ENCODE peak calls at places on chromosomes 13 and 19, in ten cellular contexts. One of them, this sample, is unnamed.

GRCh38 chr19:45179848-45180370 is 1.3 kb downstream of the BLOC1S3 start:
- DNase-seq in dorsolateral prefrontal cortex: no peak
- DNase-seq in T-helper 9 cell: no peak
- DNase-seq in HL-60: no peak
- DNase-seq in stimulated activated CD8-positive, alpha-beta memory T cell treated with anti-CD3 and anti-CD28 coated beads, Interleukin-15, amount 100 ng/mL, for 24 hours: no peak
- DNase-seq in NAMALWA: no peak
- DNase-seq in mammary epithelial cell: no peak
- DNase-seq in cardiac fibroblast: no peak
- DNase-seq in NCI-H1417: peak
- DNase-seq in HS-5: no peak
- DNase-seq in this sample: no peak

GRCh38 chr13:36766295-36766694 is 52.7 kb upstream of the RFXAP start:
- DNase-seq in dorsolateral prefrontal cortex: no peak
- DNase-seq in T-helper 9 cell: no peak
- DNase-seq in HL-60: no peak
- DNase-seq in stimulated activated CD8-positive, alpha-beta memory T cell treated with anti-CD3 and anti-CD28 coated beads, Interleukin-15, amount 100 ng/mL, for 24 hours: no peak
- DNase-seq in NAMALWA: no peak
- DNase-seq in mammary epithelial cell: peak
- DNase-seq in cardiac fibroblast: peak
- DNase-seq in NCI-H1417: no peak
- DNase-seq in HS-5: peak
- DNase-seq in this sample: no peak

GRCh38 chr19:35116085-35116801 is 620 bp downstream of the FXYD3 start:
- DNase-seq in dorsolateral prefrontal cortex: no peak
- DNase-seq in T-helper 9 cell: no peak
- DNase-seq in HL-60: no peak
- DNase-seq in stimulated activated CD8-positive, alpha-beta memory T cell treated with anti-CD3 and anti-CD28 coated beads, Interleukin-15, amount 100 ng/mL, for 24 hours: no peak
- DNase-seq in NAMALWA: no peak
- DNase-seq in mammary epithelial cell: peak
- DNase-seq in cardiac fibroblast: no peak
- DNase-seq in NCI-H1417: peak
- DNase-seq in HS-5: no peak
- DNase-seq in this sample: no peak

GRCh38 chr19:2675892-2676291 is 26.6 kb downstream of the GNG7 start:
- DNase-seq in dorsolateral prefrontal cortex: peak
- DNase-seq in T-helper 9 cell: no peak
- DNase-seq in HL-60: no peak
- DNase-seq in stimulated activated CD8-positive, alpha-beta memory T cell treated with anti-CD3 and anti-CD28 coated beads, Interleukin-15, amount 100 ng/mL, for 24 hours: no peak
- DNase-seq in NAMALWA: no peak
- DNase-seq in mammary epithelial cell: no peak
- DNase-seq in cardiac fibroblast: no peak
- DNase-seq in NCI-H1417: no peak
- DNase-seq in HS-5: no peak
- DNase-seq in this sample: no peak

GRCh38 chr19:7833225-7834156 is 3.5 kb downstream of the EVI5L start:
- DNase-seq in dorsolateral prefrontal cortex: no peak
- DNase-seq in T-helper 9 cell: no peak
- DNase-seq in HL-60: no peak
- DNase-seq in stimulated activated CD8-positive, alpha-beta memory T cell treated with anti-CD3 and anti-CD28 coated beads, Interleukin-15, amount 100 ng/mL, for 24 hours: no peak
- DNase-seq in NAMALWA: no peak
- DNase-seq in mammary epithelial cell: peak
- DNase-seq in cardiac fibroblast: peak
- DNase-seq in NCI-H1417: no peak
- DNase-seq in HS-5: peak
- DNase-seq in this sample: no peak

GRCh38 chr19:31698352-31698751 is 349.1 kb upstream of the TSHZ3 start:
- DNase-seq in dorsolateral prefrontal cortex: no peak
- DNase-seq in T-helper 9 cell: no peak
- DNase-seq in HL-60: no peak
- DNase-seq in stimulated activated CD8-positive, alpha-beta memory T cell treated with anti-CD3 and anti-CD28 coated beads, Interleukin-15, amount 100 ng/mL, for 24 hours: no peak
- DNase-seq in NAMALWA: no peak
- DNase-seq in mammary epithelial cell: no peak
- DNase-seq in cardiac fibroblast: no peak
- DNase-seq in NCI-H1417: no peak
- DNase-seq in HS-5: no peak
- DNase-seq in this sample: no peak

GRCh38 chr19:36605101-36605838 is at the start of gene ZNF382:
- DNase-seq in dorsolateral prefrontal cortex: peak
- DNase-seq in T-helper 9 cell: peak
- DNase-seq in HL-60: peak
- DNase-seq in stimulated activated CD8-positive, alpha-beta memory T cell treated with anti-CD3 and anti-CD28 coated beads, Interleukin-15, amount 100 ng/mL, for 24 hours: peak
- DNase-seq in NAMALWA: no peak
- DNase-seq in mammary epithelial cell: peak
- DNase-seq in cardiac fibroblast: peak
- DNase-seq in NCI-H1417: peak
- DNase-seq in HS-5: no peak
- DNase-seq in this sample: peak

GRCh38 chr19:15629003-15629880 is 11.5 kb upstream of the CYP4F3 start:
- DNase-seq in dorsolateral prefrontal cortex: peak
- DNase-seq in T-helper 9 cell: peak
- DNase-seq in HL-60: peak
- DNase-seq in stimulated activated CD8-positive, alpha-beta memory T cell treated with anti-CD3 and anti-CD28 coated beads, Interleukin-15, amount 100 ng/mL, for 24 hours: peak
- DNase-seq in NAMALWA: peak
- DNase-seq in mammary epithelial cell: peak
- DNase-seq in cardiac fibroblast: peak
- DNase-seq in NCI-H1417: peak
- DNase-seq in HS-5: no peak
- DNase-seq in this sample: no peak

GRCh38 chr13:39266426-39266825 is 228.2 kb downstream of the NHLRC3 start:
- DNase-seq in dorsolateral prefrontal cortex: no peak
- DNase-seq in T-helper 9 cell: no peak
- DNase-seq in HL-60: no peak
- DNase-seq in stimulated activated CD8-positive, alpha-beta memory T cell treated with anti-CD3 and anti-CD28 coated beads, Interleukin-15, amount 100 ng/mL, for 24 hours: no peak
- DNase-seq in NAMALWA: no peak
- DNase-seq in mammary epithelial cell: peak
- DNase-seq in cardiac fibroblast: no peak
- DNase-seq in NCI-H1417: no peak
- DNase-seq in HS-5: no peak
- DNase-seq in this sample: no peak

GRCh38 chr13:26011996-26012688 is 39.7 kb downstream of the SHISA2 start:
- DNase-seq in dorsolateral prefrontal cortex: no peak
- DNase-seq in T-helper 9 cell: peak
- DNase-seq in HL-60: no peak
- DNase-seq in stimulated activated CD8-positive, alpha-beta memory T cell treated with anti-CD3 and anti-CD28 coated beads, Interleukin-15, amount 100 ng/mL, for 24 hours: peak
- DNase-seq in NAMALWA: no peak
- DNase-seq in mammary epithelial cell: no peak
- DNase-seq in cardiac fibroblast: peak
- DNase-seq in NCI-H1417: no peak
- DNase-seq in HS-5: no peak
- DNase-seq in this sample: no peak

GRCh38 chr13:102440259-102440936 is 38.5 kb upstream of the FGF14 start:
- DNase-seq in dorsolateral prefrontal cortex: no peak
- DNase-seq in T-helper 9 cell: no peak
- DNase-seq in HL-60: no peak
- DNase-seq in stimulated activated CD8-positive, alpha-beta memory T cell treated with anti-CD3 and anti-CD28 coated beads, Interleukin-15, amount 100 ng/mL, for 24 hours: no peak
- DNase-seq in NAMALWA: no peak
- DNase-seq in mammary epithelial cell: peak
- DNase-seq in cardiac fibroblast: no peak
- DNase-seq in NCI-H1417: no peak
- DNase-seq in HS-5: no peak
- DNase-seq in this sample: no peak

GRCh38 chr19:38243279-38243673 is 12.9 kb downstream of the PPP1R14A start:
- DNase-seq in dorsolateral prefrontal cortex: no peak
- DNase-seq in T-helper 9 cell: no peak
- DNase-seq in HL-60: no peak
- DNase-seq in stimulated activated CD8-positive, alpha-beta memory T cell treated with anti-CD3 and anti-CD28 coated beads, Interleukin-15, amount 100 ng/mL, for 24 hours: no peak
- DNase-seq in NAMALWA: no peak
- DNase-seq in mammary epithelial cell: no peak
- DNase-seq in cardiac fibroblast: no peak
- DNase-seq in NCI-H1417: no peak
- DNase-seq in HS-5: no peak
- DNase-seq in this sample: no peak

GRCh38 chr19:18832331-18833140 is 777 bp downstream of the UPF1 start:
- DNase-seq in dorsolateral prefrontal cortex: no peak
- DNase-seq in T-helper 9 cell: no peak
- DNase-seq in HL-60: no peak
- DNase-seq in stimulated activated CD8-positive, alpha-beta memory T cell treated with anti-CD3 and anti-CD28 coated beads, Interleukin-15, amount 100 ng/mL, for 24 hours: no peak
- DNase-seq in NAMALWA: peak
- DNase-seq in mammary epithelial cell: peak
- DNase-seq in cardiac fibroblast: peak
- DNase-seq in NCI-H1417: peak
- DNase-seq in HS-5: no peak
- DNase-seq in this sample: no peak

GRCh38 chr19:37933965-37934364 is 27.0 kb downstream of the SIPA1L3 start:
- DNase-seq in dorsolateral prefrontal cortex: no peak
- DNase-seq in T-helper 9 cell: no peak
- DNase-seq in HL-60: no peak
- DNase-seq in stimulated activated CD8-positive, alpha-beta memory T cell treated with anti-CD3 and anti-CD28 coated beads, Interleukin-15, amount 100 ng/mL, for 24 hours: no peak
- DNase-seq in NAMALWA: no peak
- DNase-seq in mammary epithelial cell: peak
- DNase-seq in cardiac fibroblast: peak
- DNase-seq in NCI-H1417: peak
- DNase-seq in HS-5: no peak
- DNase-seq in this sample: no peak

GRCh38 chr19:56596676-56597075 is 1.6 kb downstream of the ZNF71 start:
- DNase-seq in dorsolateral prefrontal cortex: no peak
- DNase-seq in T-helper 9 cell: no peak
- DNase-seq in HL-60: no peak
- DNase-seq in stimulated activated CD8-positive, alpha-beta memory T cell treated with anti-CD3 and anti-CD28 coated beads, Interleukin-15, amount 100 ng/mL, for 24 hours: no peak
- DNase-seq in NAMALWA: no peak
- DNase-seq in mammary epithelial cell: no peak
- DNase-seq in cardiac fibroblast: peak
- DNase-seq in NCI-H1417: no peak
- DNase-seq in HS-5: no peak
- DNase-seq in this sample: no peak

GRCh38 chr19:686589-687297 is 8.5 kb downstream of the PRSS57 start:
- DNase-seq in dorsolateral prefrontal cortex: no peak
- DNase-seq in T-helper 9 cell: no peak
- DNase-seq in HL-60: no peak
- DNase-seq in stimulated activated CD8-positive, alpha-beta memory T cell treated with anti-CD3 and anti-CD28 coated beads, Interleukin-15, amount 100 ng/mL, for 24 hours: no peak
- DNase-seq in NAMALWA: no peak
- DNase-seq in mammary epithelial cell: no peak
- DNase-seq in cardiac fibroblast: no peak
- DNase-seq in NCI-H1417: no peak
- DNase-seq in HS-5: no peak
- DNase-seq in this sample: no peak

GRCh38 chr19:35247526-35248309 is 1.1 kb upstream of the LSR start:
- DNase-seq in dorsolateral prefrontal cortex: no peak
- DNase-seq in T-helper 9 cell: peak
- DNase-seq in HL-60: no peak
- DNase-seq in stimulated activated CD8-positive, alpha-beta memory T cell treated with anti-CD3 and anti-CD28 coated beads, Interleukin-15, amount 100 ng/mL, for 24 hours: no peak
- DNase-seq in NAMALWA: no peak
- DNase-seq in mammary epithelial cell: peak
- DNase-seq in cardiac fibroblast: no peak
- DNase-seq in NCI-H1417: peak
- DNase-seq in HS-5: no peak
- DNase-seq in this sample: peak

GRCh38 chr13:98390086-98390697 is 186.7 kb downstream of the STK24 start:
- DNase-seq in dorsolateral prefrontal cortex: no peak
- DNase-seq in T-helper 9 cell: no peak
- DNase-seq in HL-60: no peak
- DNase-seq in stimulated activated CD8-positive, alpha-beta memory T cell treated with anti-CD3 and anti-CD28 coated beads, Interleukin-15, amount 100 ng/mL, for 24 hours: no peak
- DNase-seq in NAMALWA: no peak
- DNase-seq in mammary epithelial cell: no peak
- DNase-seq in cardiac fibroblast: peak
- DNase-seq in NCI-H1417: no peak
- DNase-seq in HS-5: no peak
- DNase-seq in this sample: no peak

This sample was measured in progenitor cell of endocrine pancreas.